ENCODE peak calls at places on chromosomes 7 and 10, in eight cellular contexts. One of them, this sample, is unnamed.

GRCh38 chr10:106242301-106242700 is 922.2 kb downstream of the SORCS1 start:
- DNase-seq in uterus: no peak
- DNase-seq in upper lobe of right lung: no peak
- DNase-seq in thoracic aorta: no peak
- DNase-seq in CD4-positive, alpha-beta memory T cell: no peak
- DNase-seq in K562: no peak
- DNase-seq in lower lobe of right lung: no peak
- DNase-seq in right cardiac atrium: no peak
- DNase-seq in this sample: no peak

GRCh38 chr10:79098061-79098460 is 29.3 kb downstream of the ZMIZ1 start:
- DNase-seq in right cardiac atrium: no peak
- DNase-seq in lower lobe of right lung: no peak
- DNase-seq in CD4-positive, alpha-beta memory T cell: no peak
- DNase-seq in K562: no peak
- DNase-seq in thoracic aorta: no peak
- DNase-seq in uterus: no peak
- DNase-seq in upper lobe of right lung: no peak
- DNase-seq in this sample: no peak

GRCh38 chr7:102111758-102112119 is 174.9 kb upstream of the SH2B2 start:
- DNase-seq in CD4-positive, alpha-beta memory T cell: no peak
- DNase-seq in thoracic aorta: no peak
- DNase-seq in lower lobe of right lung: no peak
- DNase-seq in K562: no peak
- DNase-seq in right cardiac atrium: no peak
- DNase-seq in upper lobe of right lung: peak; percentile 37
- DNase-seq in uterus: peak; percentile 24
- DNase-seq in this sample: no peak

GRCh38 chr10:125123363-125124113 is 36.8 kb downstream of the CTBP2 start:
- DNase-seq in upper lobe of right lung: peak; percentile 83
- DNase-seq in lower lobe of right lung: peak; percentile 76
- DNase-seq in CD4-positive, alpha-beta memory T cell: no peak
- DNase-seq in right cardiac atrium: peak; percentile 94
- DNase-seq in thoracic aorta: peak; percentile 57
- DNase-seq in uterus: peak; percentile 70
- DNase-seq in K562: no peak
- DNase-seq in this sample: peak; percentile 75

GRCh38 chr7:93160410-93160809 is 12.2 kb upstream of the SAMD9L start:
- DNase-seq in K562: no peak
- DNase-seq in CD4-positive, alpha-beta memory T cell: no peak
- DNase-seq in uterus: no peak
- DNase-seq in lower lobe of right lung: no peak
- DNase-seq in upper lobe of right lung: no peak
- DNase-seq in right cardiac atrium: no peak
- DNase-seq in thoracic aorta: no peak
- DNase-seq in this sample: no peak

GRCh38 chr10:76547352-76547972 is 1090.1 kb downstream of the KCNMA1 start:
- DNase-seq in thoracic aorta: peak; percentile 69
- DNase-seq in right cardiac atrium: peak; percentile 73
- DNase-seq in CD4-positive, alpha-beta memory T cell: peak; percentile 11
- DNase-seq in uterus: peak; percentile 93
- DNase-seq in lower lobe of right lung: peak; percentile 72
- DNase-seq in upper lobe of right lung: peak; percentile 71
- DNase-seq in K562: peak; percentile 70
- DNase-seq in this sample: peak; percentile 92

GRCh38 chr7:7177044-7177517 is 5.3 kb upstream of the C1GALT1 start:
- DNase-seq in uterus: no peak
- DNase-seq in right cardiac atrium: no peak
- DNase-seq in K562: no peak
- DNase-seq in thoracic aorta: no peak
- DNase-seq in upper lobe of right lung: no peak
- DNase-seq in CD4-positive, alpha-beta memory T cell: no peak
- DNase-seq in lower lobe of right lung: no peak
- DNase-seq in this sample: no peak

GRCh38 chr7:80711521-80711920 is 73.1 kb downstream of the CD36 start:
- DNase-seq in uterus: no peak
- DNase-seq in lower lobe of right lung: no peak
- DNase-seq in upper lobe of right lung: no peak
- DNase-seq in thoracic aorta: no peak
- DNase-seq in right cardiac atrium: no peak
- DNase-seq in CD4-positive, alpha-beta memory T cell: no peak
- DNase-seq in K562: no peak
- DNase-seq in this sample: no peak

GRCh38 chr10:35449944-35450343 is 113.6 kb downstream of the CCNY start:
- DNase-seq in thoracic aorta: no peak
- DNase-seq in upper lobe of right lung: no peak
- DNase-seq in lower lobe of right lung: no peak
- DNase-seq in right cardiac atrium: no peak
- DNase-seq in uterus: no peak
- DNase-seq in K562: no peak
- DNase-seq in CD4-positive, alpha-beta memory T cell: no peak
- DNase-seq in this sample: no peak

GRCh38 chr10:11602919-11603523 is 8.4 kb downstream of the USP6NL start:
- DNase-seq in lower lobe of right lung: no peak
- DNase-seq in thoracic aorta: no peak
- DNase-seq in K562: no peak
- DNase-seq in upper lobe of right lung: no peak
- DNase-seq in right cardiac atrium: no peak
- DNase-seq in CD4-positive, alpha-beta memory T cell: no peak
- DNase-seq in uterus: no peak
- DNase-seq in this sample: no peak

GRCh38 chr7:8014399-8014798 is 45.8 kb downstream of the GLCCI1 start:
- DNase-seq in CD4-positive, alpha-beta memory T cell: no peak
- DNase-seq in right cardiac atrium: no peak
- DNase-seq in thoracic aorta: no peak
- DNase-seq in K562: no peak
- DNase-seq in lower lobe of right lung: no peak
- DNase-seq in uterus: no peak
- DNase-seq in upper lobe of right lung: no peak
- DNase-seq in this sample: no peak

GRCh38 chr7:102049765-102050164 is 232.3 kb downstream of the CUX1 start:
- DNase-seq in CD4-positive, alpha-beta memory T cell: no peak
- DNase-seq in upper lobe of right lung: peak; percentile 6
- DNase-seq in lower lobe of right lung: no peak
- DNase-seq in K562: no peak
- DNase-seq in thoracic aorta: no peak
- DNase-seq in uterus: no peak
- DNase-seq in right cardiac atrium: no peak
- DNase-seq in this sample: no peak

GRCh38 chr10:76037531-76037930 is 606.1 kb downstream of the LRMDA start:
- DNase-seq in right cardiac atrium: no peak
- DNase-seq in CD4-positive, alpha-beta memory T cell: no peak
- DNase-seq in lower lobe of right lung: no peak
- DNase-seq in thoracic aorta: no peak
- DNase-seq in uterus: no peak
- DNase-seq in K562: no peak
- DNase-seq in upper lobe of right lung: no peak
- DNase-seq in this sample: no peak

GRCh38 chr10:100600218-100600617 is 64.5 kb downstream of the HIF1AN start:
- DNase-seq in thoracic aorta: no peak
- DNase-seq in lower lobe of right lung: no peak
- DNase-seq in right cardiac atrium: no peak
- DNase-seq in upper lobe of right lung: no peak
- DNase-seq in K562: no peak
- DNase-seq in CD4-positive, alpha-beta memory T cell: no peak
- DNase-seq in uterus: no peak
- DNase-seq in this sample: no peak

GRCh38 chr10:110219884-110220283 is 12.5 kb downstream of the MXI1 start:
- DNase-seq in lower lobe of right lung: no peak
- DNase-seq in K562: no peak
- DNase-seq in thoracic aorta: no peak
- DNase-seq in uterus: no peak
- DNase-seq in right cardiac atrium: no peak
- DNase-seq in CD4-positive, alpha-beta memory T cell: no peak
- DNase-seq in upper lobe of right lung: no peak
- DNase-seq in this sample: no peak

GRCh38 chr7:28983396-28984190 is 25.5 kb upstream of the TRIL start:
- DNase-seq in upper lobe of right lung: no peak
- DNase-seq in K562: no peak
- DNase-seq in right cardiac atrium: no peak
- DNase-seq in uterus: no peak
- DNase-seq in CD4-positive, alpha-beta memory T cell: no peak
- DNase-seq in thoracic aorta: no peak
- DNase-seq in lower lobe of right lung: no peak
- DNase-seq in this sample: no peak

GRCh38 chr7:2851499-2851898 is 7.4 kb upstream of the GNA12 start:
- DNase-seq in CD4-positive, alpha-beta memory T cell: no peak
- DNase-seq in lower lobe of right lung: no peak
- DNase-seq in K562: no peak
- DNase-seq in upper lobe of right lung: no peak
- DNase-seq in thoracic aorta: no peak
- DNase-seq in right cardiac atrium: no peak
- DNase-seq in uterus: no peak
- DNase-seq in this sample: no peak

GRCh38 chr7:28853150-28853549 is 105.0 kb downstream of the TRIL start:
- DNase-seq in K562: no peak
- DNase-seq in right cardiac atrium: no peak
- DNase-seq in upper lobe of right lung: no peak
- DNase-seq in CD4-positive, alpha-beta memory T cell: no peak
- DNase-seq in thoracic aorta: no peak
- DNase-seq in lower lobe of right lung: no peak
- DNase-seq in uterus: no peak
- DNase-seq in this sample: no peak

GRCh38 chr10:12130237-12130872 is 878 bp downstream of the SEC61A2 start:
- DNase-seq in lower lobe of right lung: no peak
- DNase-seq in K562: peak; percentile 45
- DNase-seq in upper lobe of right lung: no peak
- DNase-seq in CD4-positive, alpha-beta memory T cell: peak; percentile 36
- DNase-seq in right cardiac atrium: no peak
- DNase-seq in uterus: peak; percentile 29
- DNase-seq in thoracic aorta: no peak
- DNase-seq in this sample: peak; percentile 13

GRCh38 chr10:88091490-88092061 is 228.2 kb downstream of the PTEN start:
- DNase-seq in thoracic aorta: no peak
- DNase-seq in upper lobe of right lung: no peak
- DNase-seq in uterus: no peak
- DNase-seq in right cardiac atrium: no peak
- DNase-seq in K562: no peak
- DNase-seq in lower lobe of right lung: peak; percentile 52
- DNase-seq in CD4-positive, alpha-beta memory T cell: peak; percentile 72
- DNase-seq in this sample: no peak

GRCh38 chr10:88088441-88089340 is 225.3 kb downstream of the PTEN start:
- DNase-seq in lower lobe of right lung: no peak
- DNase-seq in K562: no peak
- DNase-seq in uterus: no peak
- DNase-seq in CD4-positive, alpha-beta memory T cell: no peak
- DNase-seq in right cardiac atrium: no peak
- DNase-seq in thoracic aorta: no peak
- DNase-seq in upper lobe of right lung: no peak
- DNase-seq in this sample: no peak

GRCh38 chr10:88090568-88091214 is 227.3 kb downstream of the PTEN start:
- DNase-seq in K562: no peak
- DNase-seq in upper lobe of right lung: no peak
- DNase-seq in thoracic aorta: no peak
- DNase-seq in lower lobe of right lung: no peak
- DNase-seq in CD4-positive, alpha-beta memory T cell: no peak
- DNase-seq in right cardiac atrium: no peak
- DNase-seq in uterus: no peak
- DNase-seq in this sample: no peak

GRCh38 chr10:88092265-88092664 is 228.8 kb downstream of the PTEN start:
- DNase-seq in CD4-positive, alpha-beta memory T cell: no peak
- DNase-seq in right cardiac atrium: no peak
- DNase-seq in uterus: no peak
- DNase-seq in lower lobe of right lung: no peak
- DNase-seq in upper lobe of right lung: no peak
- DNase-seq in thoracic aorta: no peak
- DNase-seq in K562: no peak
- DNase-seq in this sample: no peak

DNA sequence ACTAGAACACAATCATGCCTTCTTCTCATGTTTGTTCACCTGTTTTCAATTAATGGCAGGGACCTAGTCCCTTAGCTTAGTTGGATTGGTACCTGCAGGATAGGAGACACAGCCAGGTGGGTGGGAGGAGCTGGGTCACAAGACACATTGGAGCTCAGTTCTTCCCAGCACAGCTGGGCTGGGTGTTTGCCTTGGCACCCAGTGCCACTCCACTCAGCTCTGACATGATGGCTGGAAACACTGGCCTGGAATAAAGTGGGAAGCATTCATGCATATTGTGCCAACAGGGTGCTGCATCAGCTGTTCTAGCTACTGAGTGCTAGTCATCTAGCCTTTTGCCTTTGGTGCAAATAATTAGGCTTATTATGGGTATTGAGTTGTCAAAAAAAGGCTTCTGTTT is 226.1 kb downstream of the PTEN start:
- DNase-seq in right cardiac atrium: no peak
- DNase-seq in uterus: no peak
- DNase-seq in K562: no peak
- DNase-seq in thoracic aorta: no peak
- DNase-seq in upper lobe of right lung: no peak
- DNase-seq in CD4-positive, alpha-beta memory T cell: no peak
- DNase-seq in lower lobe of right lung: no peak
- DNase-seq in this sample: no peak
- H3K27ac ChIP-seq in right cardiac atrium: no peak overlapping the region
- H3K27ac ChIP-seq in uterus: no peak overlapping the region
- H3K27ac ChIP-seq in K562: no peak overlapping the region
- H3K27ac ChIP-seq in thoracic aorta: peak overlapping the region; percentile 46
- H3K27ac ChIP-seq in upper lobe of right lung: no peak overlapping the region
- H3K27ac ChIP-seq in CD4-positive, alpha-beta memory T cell: no peak overlapping the region
- H3K27ac ChIP-seq in lower lobe of right lung: no peak overlapping the region
- H3K27ac ChIP-seq in this sample: no peak overlapping the region

GRCh38 chr10:27981744-27982143 is 17.1 kb downstream of the ODAD2 start:
- DNase-seq in CD4-positive, alpha-beta memory T cell: no peak
- DNase-seq in right cardiac atrium: no peak
- DNase-seq in thoracic aorta: no peak
- DNase-seq in lower lobe of right lung: no peak
- DNase-seq in uterus: no peak
- DNase-seq in K562: no peak
- DNase-seq in upper lobe of right lung: no peak
- DNase-seq in this sample: no peak
- H3K27me3 ChIP-seq in CD4-positive, alpha-beta memory T cell: peaks cover 3% of the 10 kb centered on the region
- H3K27me3 ChIP-seq in right cardiac atrium: no peaks in the 10 kb centered on the region
- H3K27me3 ChIP-seq in thoracic aorta: no peaks in the 10 kb centered on the region
- H3K27me3 ChIP-seq in lower lobe of right lung: no peaks in the 10 kb centered on the region
- H3K27me3 ChIP-seq in uterus: no peaks in the 10 kb centered on the region
- H3K27me3 ChIP-seq in K562: no peaks in the 10 kb centered on the region
- H3K27me3 ChIP-seq in upper lobe of right lung: no peaks in the 10 kb centered on the region
- H3K27me3 ChIP-seq in this sample: no peaks in the 10 kb centered on the region

DNA sequence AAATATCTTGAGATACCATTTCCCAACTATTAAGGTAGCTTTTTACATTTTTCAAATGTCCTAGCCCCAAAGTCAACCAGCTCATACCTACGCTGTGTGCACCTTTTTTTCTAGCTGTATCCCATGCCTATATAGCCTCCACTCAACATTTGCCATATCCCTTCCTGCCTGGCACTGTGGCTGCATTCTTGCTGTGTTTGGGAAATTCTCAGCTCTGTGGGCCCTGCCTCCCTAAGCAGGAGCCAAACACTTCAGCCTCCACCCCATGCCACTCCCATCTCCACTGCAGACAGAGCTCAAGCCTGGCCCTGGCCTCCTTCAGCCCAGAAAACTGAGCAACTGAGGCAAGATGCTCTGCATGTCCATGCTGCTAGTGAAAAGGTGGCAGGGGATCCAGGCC is 141.3 kb downstream of the RAB11FIP2 start:
- DNase-seq in upper lobe of right lung: no peak
- DNase-seq in K562: no peak
- DNase-seq in uterus: no peak
- DNase-seq in CD4-positive, alpha-beta memory T cell: no peak
- DNase-seq in lower lobe of right lung: no peak
- DNase-seq in thoracic aorta: no peak
- DNase-seq in right cardiac atrium: no peak
- DNase-seq in this sample: no peak
- H3K27ac ChIP-seq in upper lobe of right lung: no peak overlapping the region
- H3K27ac ChIP-seq in K562: no peak overlapping the region
- H3K27ac ChIP-seq in uterus: no peak overlapping the region
- H3K27ac ChIP-seq in CD4-positive, alpha-beta memory T cell: no peak overlapping the region
- H3K27ac ChIP-seq in lower lobe of right lung: no peak overlapping the region
- H3K27ac ChIP-seq in thoracic aorta: no peak overlapping the region
- H3K27ac ChIP-seq in right cardiac atrium: no peak overlapping the region
- H3K27ac ChIP-seq in this sample: no peak overlapping the region

GRCh38 chr7:30729642-30730041 is 22.3 kb upstream of the INMT start:
- DNase-seq in upper lobe of right lung: peak; percentile 4
- DNase-seq in K562: no peak
- DNase-seq in right cardiac atrium: no peak
- DNase-seq in uterus: no peak
- DNase-seq in CD4-positive, alpha-beta memory T cell: no peak
- DNase-seq in lower lobe of right lung: no peak
- DNase-seq in thoracic aorta: no peak
- DNase-seq in this sample: no peak
- H3K27me3 ChIP-seq in upper lobe of right lung: no peaks in the 10 kb centered on the region
- H3K27me3 ChIP-seq in K562: peaks cover 76% of the 10 kb centered on the region
- H3K27me3 ChIP-seq in right cardiac atrium: no peaks in the 10 kb centered on the region
- H3K27me3 ChIP-seq in uterus: no peaks in the 10 kb centered on the region
- H3K27me3 ChIP-seq in CD4-positive, alpha-beta memory T cell: no peaks in the 10 kb centered on the region
- H3K27me3 ChIP-seq in lower lobe of right lung: no peaks in the 10 kb centered on the region
- H3K27me3 ChIP-seq in thoracic aorta: no peaks in the 10 kb centered on the region
- H3K27me3 ChIP-seq in this sample: no peaks in the 10 kb centered on the region

This sample was measured in ovary.